ENCODE peak calls at places on chromosomes 3 and 15, in nine cellular contexts. One of them, this sample, is unnamed.

GRCh38 chr15:75123395-75123794 is 78.3 kb upstream of the C15orf39 start:
- DNase-seq in KBM-7: no peak
- DNase-seq in stimulated activated CD4-positive, alpha-beta T cell treated with anti-CD3 and anti-CD28 coated beads, Interleukin-4, amount 100 ng/mL, for 1 hour: no peak
- DNase-seq in GM06990: no peak
- DNase-seq in RWPE2: no peak
- DNase-seq in CD8-positive, alpha-beta T cell: no peak
- DNase-seq in activated CD8-positive, alpha-beta memory T cell treated with anti-CD3 and anti-CD28 coated beads, Interleukin-2, amount 50 U/mL, for 48 hours: no peak
- DNase-seq in A673: no peak
- DNase-seq in head of caudate nucleus: no peak
- DNase-seq in this sample: no peak

GRCh38 chr15:26981492-26981891 is 10.5 kb downstream of the GABRG3 start:
- DNase-seq in KBM-7: peak
- DNase-seq in stimulated activated CD4-positive, alpha-beta T cell treated with anti-CD3 and anti-CD28 coated beads, Interleukin-4, amount 100 ng/mL, for 1 hour: no peak
- DNase-seq in GM06990: no peak
- DNase-seq in RWPE2: no peak
- DNase-seq in CD8-positive, alpha-beta T cell: no peak
- DNase-seq in activated CD8-positive, alpha-beta memory T cell treated with anti-CD3 and anti-CD28 coated beads, Interleukin-2, amount 50 U/mL, for 48 hours: no peak
- DNase-seq in A673: no peak
- DNase-seq in head of caudate nucleus: no peak
- DNase-seq in this sample: no peak

GRCh38 chr3:24254649-24255048 is 240.0 kb downstream of the THRB start:
- DNase-seq in KBM-7: no peak
- DNase-seq in stimulated activated CD4-positive, alpha-beta T cell treated with anti-CD3 and anti-CD28 coated beads, Interleukin-4, amount 100 ng/mL, for 1 hour: no peak
- DNase-seq in GM06990: no peak
- DNase-seq in RWPE2: no peak
- DNase-seq in CD8-positive, alpha-beta T cell: no peak
- DNase-seq in activated CD8-positive, alpha-beta memory T cell treated with anti-CD3 and anti-CD28 coated beads, Interleukin-2, amount 50 U/mL, for 48 hours: no peak
- DNase-seq in A673: no peak
- DNase-seq in head of caudate nucleus: no peak
- DNase-seq in this sample: no peak

GRCh38 chr3:40680685-40681657 is 156.2 kb downstream of the ZNF621 start:
- DNase-seq in KBM-7: no peak
- DNase-seq in stimulated activated CD4-positive, alpha-beta T cell treated with anti-CD3 and anti-CD28 coated beads, Interleukin-4, amount 100 ng/mL, for 1 hour: no peak
- DNase-seq in GM06990: no peak
- DNase-seq in RWPE2: no peak
- DNase-seq in CD8-positive, alpha-beta T cell: no peak
- DNase-seq in activated CD8-positive, alpha-beta memory T cell treated with anti-CD3 and anti-CD28 coated beads, Interleukin-2, amount 50 U/mL, for 48 hours: no peak
- DNase-seq in A673: no peak
- DNase-seq in head of caudate nucleus: no peak
- DNase-seq in this sample: no peak

GRCh38 chr3:146968204-146968651 is 363.1 kb upstream of the PLSCR5 start:
- DNase-seq in KBM-7: no peak
- DNase-seq in stimulated activated CD4-positive, alpha-beta T cell treated with anti-CD3 and anti-CD28 coated beads, Interleukin-4, amount 100 ng/mL, for 1 hour: no peak
- DNase-seq in GM06990: no peak
- DNase-seq in RWPE2: no peak
- DNase-seq in CD8-positive, alpha-beta T cell: no peak
- DNase-seq in activated CD8-positive, alpha-beta memory T cell treated with anti-CD3 and anti-CD28 coated beads, Interleukin-2, amount 50 U/mL, for 48 hours: no peak
- DNase-seq in A673: peak
- DNase-seq in head of caudate nucleus: no peak
- DNase-seq in this sample: no peak

GRCh38 chr3:69738291-69738690 is 973 bp upstream of the MITF start:
- DNase-seq in KBM-7: no peak
- DNase-seq in stimulated activated CD4-positive, alpha-beta T cell treated with anti-CD3 and anti-CD28 coated beads, Interleukin-4, amount 100 ng/mL, for 1 hour: no peak
- DNase-seq in GM06990: no peak
- DNase-seq in RWPE2: no peak
- DNase-seq in CD8-positive, alpha-beta T cell: no peak
- DNase-seq in activated CD8-positive, alpha-beta memory T cell treated with anti-CD3 and anti-CD28 coated beads, Interleukin-2, amount 50 U/mL, for 48 hours: no peak
- DNase-seq in A673: no peak
- DNase-seq in head of caudate nucleus: no peak
- DNase-seq in this sample: no peak

GRCh38 chr3:143443851-143444331 is 324.3 kb downstream of the CHST2 start:
- DNase-seq in KBM-7: peak
- DNase-seq in stimulated activated CD4-positive, alpha-beta T cell treated with anti-CD3 and anti-CD28 coated beads, Interleukin-4, amount 100 ng/mL, for 1 hour: no peak
- DNase-seq in GM06990: no peak
- DNase-seq in RWPE2: peak
- DNase-seq in CD8-positive, alpha-beta T cell: no peak
- DNase-seq in activated CD8-positive, alpha-beta memory T cell treated with anti-CD3 and anti-CD28 coated beads, Interleukin-2, amount 50 U/mL, for 48 hours: no peak
- DNase-seq in A673: peak
- DNase-seq in head of caudate nucleus: no peak
- DNase-seq in this sample: peak

GRCh38 chr15:94205366-94205765 is 26.0 kb upstream of the MCTP2 start:
- DNase-seq in KBM-7: peak
- DNase-seq in stimulated activated CD4-positive, alpha-beta T cell treated with anti-CD3 and anti-CD28 coated beads, Interleukin-4, amount 100 ng/mL, for 1 hour: no peak
- DNase-seq in GM06990: no peak
- DNase-seq in RWPE2: no peak
- DNase-seq in CD8-positive, alpha-beta T cell: no peak
- DNase-seq in activated CD8-positive, alpha-beta memory T cell treated with anti-CD3 and anti-CD28 coated beads, Interleukin-2, amount 50 U/mL, for 48 hours: no peak
- DNase-seq in A673: peak
- DNase-seq in head of caudate nucleus: no peak
- DNase-seq in this sample: no peak

GRCh38 chr15:38895326-38896282 is 331.0 kb upstream of the RASGRP1 start:
- DNase-seq in KBM-7: no peak
- DNase-seq in stimulated activated CD4-positive, alpha-beta T cell treated with anti-CD3 and anti-CD28 coated beads, Interleukin-4, amount 100 ng/mL, for 1 hour: no peak
- DNase-seq in GM06990: no peak
- DNase-seq in RWPE2: no peak
- DNase-seq in CD8-positive, alpha-beta T cell: no peak
- DNase-seq in activated CD8-positive, alpha-beta memory T cell treated with anti-CD3 and anti-CD28 coated beads, Interleukin-2, amount 50 U/mL, for 48 hours: no peak
- DNase-seq in A673: no peak
- DNase-seq in head of caudate nucleus: no peak
- DNase-seq in this sample: no peak

GRCh38 chr3:51777985-51778384 is 1.1 kb downstream of the IQCF6 start:
- DNase-seq in KBM-7: no peak
- DNase-seq in stimulated activated CD4-positive, alpha-beta T cell treated with anti-CD3 and anti-CD28 coated beads, Interleukin-4, amount 100 ng/mL, for 1 hour: no peak
- DNase-seq in GM06990: no peak
- DNase-seq in RWPE2: no peak
- DNase-seq in CD8-positive, alpha-beta T cell: no peak
- DNase-seq in activated CD8-positive, alpha-beta memory T cell treated with anti-CD3 and anti-CD28 coated beads, Interleukin-2, amount 50 U/mL, for 48 hours: no peak
- DNase-seq in A673: no peak
- DNase-seq in head of caudate nucleus: peak
- DNase-seq in this sample: no peak

GRCh38 chr15:25830844-25831443 is 32.2 kb downstream of the ATP10A start:
- DNase-seq in KBM-7: no peak
- DNase-seq in stimulated activated CD4-positive, alpha-beta T cell treated with anti-CD3 and anti-CD28 coated beads, Interleukin-4, amount 100 ng/mL, for 1 hour: no peak
- DNase-seq in GM06990: no peak
- DNase-seq in RWPE2: peak
- DNase-seq in CD8-positive, alpha-beta T cell: no peak
- DNase-seq in activated CD8-positive, alpha-beta memory T cell treated with anti-CD3 and anti-CD28 coated beads, Interleukin-2, amount 50 U/mL, for 48 hours: no peak
- DNase-seq in A673: no peak
- DNase-seq in head of caudate nucleus: no peak
- DNase-seq in this sample: peak

GRCh38 chr15:76905013-76905839 is at the start of gene SCAPER:
- DNase-seq in KBM-7: peak
- DNase-seq in stimulated activated CD4-positive, alpha-beta T cell treated with anti-CD3 and anti-CD28 coated beads, Interleukin-4, amount 100 ng/mL, for 1 hour: peak
- DNase-seq in GM06990: peak
- DNase-seq in RWPE2: peak
- DNase-seq in CD8-positive, alpha-beta T cell: peak
- DNase-seq in activated CD8-positive, alpha-beta memory T cell treated with anti-CD3 and anti-CD28 coated beads, Interleukin-2, amount 50 U/mL, for 48 hours: peak
- DNase-seq in A673: peak
- DNase-seq in head of caudate nucleus: peak
- DNase-seq in this sample: peak